ENCODE peak calls at places on chromosomes 2 and 18, in four cellular contexts. One of them, this sample, is unnamed.

GRCh38 chr2:85394256-85394655 is 15.9 kb downstream of the CAPG start:
- DNase-seq in H9: no peak
- DNase-seq in fibroblast of villous mesenchyme: no peak
- DNase-seq in K562: no peak
- DNase-seq in this sample: no peak

GRCh38 chr18:76064998-76065397 is 430.0 kb downstream of the ZNF516 start:
- DNase-seq in H9: peak
- DNase-seq in K562: no peak
- DNase-seq in fibroblast of villous mesenchyme: no peak
- DNase-seq in this sample: no peak

GRCh38 chr2:151543898-151544297 is 134.2 kb downstream of the RIF1 start:
- DNase-seq in H9: no peak
- DNase-seq in fibroblast of villous mesenchyme: no peak
- DNase-seq in K562: no peak
- DNase-seq in this sample: no peak

GRCh38 chr2:240794178-240794721 is 25.8 kb downstream of the KIF1A start:
- DNase-seq in fibroblast of villous mesenchyme: no peak
- DNase-seq in K562: no peak
- DNase-seq in H9: no peak
- DNase-seq in this sample: no peak

GRCh38 chr2:240903191-240904060 is 2.7 kb upstream of the CROCC2 start:
- DNase-seq in H9: no peak
- DNase-seq in K562: no peak
- DNase-seq in fibroblast of villous mesenchyme: no peak
- DNase-seq in this sample: no peak

GRCh38 chr2:238351315-238351714 is 31.0 kb downstream of the TRAF3IP1 start:
- DNase-seq in H9: no peak
- DNase-seq in fibroblast of villous mesenchyme: no peak
- DNase-seq in K562: no peak
- DNase-seq in this sample: no peak

GRCh38 chr18:39960545-39960944 is 1994.5 kb upstream of the PIK3C3 start:
- DNase-seq in H9: no peak
- DNase-seq in fibroblast of villous mesenchyme: no peak
- DNase-seq in K562: no peak
- DNase-seq in this sample: no peak

GRCh38 chr2:35973132-35973736 is 382.3 kb upstream of the CRIM1 start:
- DNase-seq in fibroblast of villous mesenchyme: peak
- DNase-seq in K562: no peak
- DNase-seq in H9: no peak
- DNase-seq in this sample: no peak

GRCh38 chr2:31237348-31238017 is 3.5 kb downstream of the EHD3 start:
- DNase-seq in fibroblast of villous mesenchyme: no peak
- DNase-seq in K562: no peak
- DNase-seq in H9: no peak
- DNase-seq in this sample: no peak

GRCh38 chr18:60024857-60025256 is 125.1 kb downstream of the PMAIP1 start:
- DNase-seq in K562: no peak
- DNase-seq in H9: no peak
- DNase-seq in fibroblast of villous mesenchyme: no peak
- DNase-seq in this sample: no peak

GRCh38 chr18:45761512-45762114 is 37.6 kb downstream of the SLC14A1 start:
- DNase-seq in H9: no peak
- DNase-seq in fibroblast of villous mesenchyme: no peak
- DNase-seq in K562: no peak
- DNase-seq in this sample: no peak

GRCh38 chr2:108988796-108989713 is at the start of gene EDAR:
- DNase-seq in fibroblast of villous mesenchyme: peak
- DNase-seq in H9: peak
- DNase-seq in K562: no peak
- DNase-seq in this sample: no peak

GRCh38 chr18:79216176-79216575 is 147.0 kb downstream of the ATP9B start:
- DNase-seq in H9: no peak
- DNase-seq in fibroblast of villous mesenchyme: no peak
- DNase-seq in K562: no peak
- DNase-seq in this sample: no peak

GRCh38 chr2:160278889-160279196 is 78.8 kb upstream of the ITGB6 start:
- DNase-seq in K562: no peak
- DNase-seq in fibroblast of villous mesenchyme: peak
- DNase-seq in H9: no peak
- DNase-seq in this sample: no peak

GRCh38 chr2:168928113-168928823 is 27.2 kb downstream of the G6PC2 start:
- DNase-seq in fibroblast of villous mesenchyme: no peak
- DNase-seq in K562: no peak
- DNase-seq in H9: no peak
- DNase-seq in this sample: no peak

GRCh38 chr18:2981212-2981728 is 31.7 kb downstream of the LPIN2 start:
- DNase-seq in K562: no peak
- DNase-seq in H9: no peak
- DNase-seq in fibroblast of villous mesenchyme: peak
- DNase-seq in this sample: no peak

GRCh38 chr2:35787302-35788031 is 568.1 kb upstream of the CRIM1 start:
- DNase-seq in fibroblast of villous mesenchyme: no peak
- DNase-seq in H9: no peak
- DNase-seq in K562: no peak
- DNase-seq in this sample: no peak

GRCh38 chr18:56162316-56162715 is 476.1 kb downstream of the TXNL1 start:
- DNase-seq in H9: no peak
- DNase-seq in K562: no peak
- DNase-seq in fibroblast of villous mesenchyme: peak
- DNase-seq in this sample: no peak

GRCh38 chr2:152542995-152543481 is 174.2 kb downstream of the PRPF40A start:
- DNase-seq in H9: no peak
- DNase-seq in K562: no peak
- DNase-seq in fibroblast of villous mesenchyme: peak
- DNase-seq in this sample: no peak

GRCh38 chr18:5197461-5197860 is 404 bp upstream of the AKAIN1 start:
- DNase-seq in K562: no peak
- DNase-seq in H9: peak
- DNase-seq in fibroblast of villous mesenchyme: no peak
- DNase-seq in this sample: no peak

GRCh38 chr2:64274399-64275173 is 130.4 kb upstream of the PELI1 start:
- DNase-seq in H9: no peak
- DNase-seq in K562: no peak
- DNase-seq in fibroblast of villous mesenchyme: no peak
- DNase-seq in this sample: no peak

GRCh38 chr2:20641123-20641985 is 9.5 kb downstream of the HS1BP3 start:
- DNase-seq in K562: no peak
- DNase-seq in H9: no peak
- DNase-seq in fibroblast of villous mesenchyme: peak
- DNase-seq in this sample: no peak

GRCh38 chr18:50473896-50474295 is 86.0 kb upstream of the MAPK4 start:
- DNase-seq in K562: no peak
- DNase-seq in H9: no peak
- DNase-seq in fibroblast of villous mesenchyme: no peak
- DNase-seq in this sample: no peak

GRCh38 chr2:205763708-205764501 is 81.6 kb downstream of the NRP2 start:
- DNase-seq in K562: peak
- DNase-seq in fibroblast of villous mesenchyme: peak
- DNase-seq in H9: peak
- DNase-seq in this sample: peak

GRCh38 chr2:217149087-217149660 is 289.3 kb upstream of the TNP1 start:
- DNase-seq in fibroblast of villous mesenchyme: no peak
- DNase-seq in H9: no peak
- DNase-seq in K562: no peak
- DNase-seq in this sample: no peak

GRCh38 chr18:44869533-44869932 is 188.8 kb downstream of the SETBP1 start:
- DNase-seq in fibroblast of villous mesenchyme: no peak
- DNase-seq in H9: no peak
- DNase-seq in K562: no peak
- DNase-seq in this sample: no peak

GRCh38 chr18:49835405-49835804 is 22.1 kb upstream of the ACAA2 start:
- DNase-seq in K562: no peak
- DNase-seq in H9: no peak
- DNase-seq in fibroblast of villous mesenchyme: no peak
- DNase-seq in this sample: no peak

GRCh38 chr18:7566244-7566586 is 901 bp upstream of the PTPRM start:
- DNase-seq in K562: no peak
- DNase-seq in fibroblast of villous mesenchyme: peak
- DNase-seq in H9: no peak
- DNase-seq in this sample: no peak

GRCh38 chr2:63029058-63029457 is 21.6 kb upstream of the OTX1 start:
- DNase-seq in fibroblast of villous mesenchyme: no peak
- DNase-seq in K562: no peak
- DNase-seq in H9: no peak
- DNase-seq in this sample: no peak

GRCh38 chr2:222959358-222959757 is 92.6 kb upstream of the KCNE4 start:
- DNase-seq in H9: peak
- DNase-seq in fibroblast of villous mesenchyme: peak
- DNase-seq in K562: no peak
- DNase-seq in this sample: no peak

GRCh38 chr2:143728498-143728897 is 599.3 kb downstream of the ARHGAP15 start:
- DNase-seq in H9: no peak
- DNase-seq in fibroblast of villous mesenchyme: no peak
- DNase-seq in K562: no peak
- DNase-seq in this sample: no peak

GRCh38 chr2:164314148-164314547 is 307.1 kb downstream of the GRB14 start:
- DNase-seq in fibroblast of villous mesenchyme: peak
- DNase-seq in K562: no peak
- DNase-seq in H9: no peak
- DNase-seq in this sample: no peak

GRCh38 chr18:54720590-54720989 is 107.7 kb upstream of the RAB27B start:
- DNase-seq in H9: no peak
- DNase-seq in fibroblast of villous mesenchyme: peak
- DNase-seq in K562: no peak
- DNase-seq in this sample: no peak

GRCh38 chr2:71685073-71685848 is 231.9 kb downstream of the DYSF start:
- DNase-seq in H9: no peak
- DNase-seq in fibroblast of villous mesenchyme: no peak
- DNase-seq in K562: no peak
- DNase-seq in this sample: no peak